ENCODE peak calls at places on chromosomes 3 and 15, in seven cellular contexts. U is adrenal gland, H is esophagus squamous epithelium, I is Peyer's patch, W is transverse colon, E is HepG2, V is ovary. R is an unnamed sample.

GRCh38 chr3:149894211-149894610 is 76.5 kb downstream of the PFN2 start:
- DNase-seq in U (no peak), H (no peak), I (no peak), W (no peak), E (no peak), V (no peak), R (no peak)

GRCh38 chr3:57059416-57059815 is 1.0 kb upstream of the SPATA12 start:
- DNase-seq in U (no peak), H (no peak), I (no peak), W (no peak), E (no peak), V (no peak), R (no peak)

GRCh38 chr3:107208100-107208499 is 169.1 kb upstream of the CCDC54 start:
- DNase-seq in U (peak; percentile 75), H (no peak), I (no peak), W (no peak), E (no peak), V (no peak), R (peak; percentile 72)

GRCh38 chr3:18443670-18444596 is 18.8 kb upstream of the SATB1 start:
- DNase-seq in U (no peak), H (no peak), I (peak; percentile 58), W (peak; percentile 31), E (no peak), V (peak; percentile 36), R (no peak)

GRCh38 chr3:52086939-52087675 is 30.7 kb upstream of the DUSP7 start:
- DNase-seq in U (no peak), H (no peak), I (no peak), W (no peak), E (no peak), V (no peak), R (no peak)

GRCh38 chr15:72060687-72061250 is 57.2 kb downstream of the MYO9A start:
- DNase-seq in U (no peak), H (no peak), I (no peak), W (no peak), E (no peak), V (no peak), R (no peak)

GRCh38 chr3:54120657-54121403 is 1.5 kb upstream of the CACNA2D3 start:
- DNase-seq in U (peak; percentile 16), H (no peak), I (no peak), W (no peak), E (no peak), V (peak; percentile 48), R (no peak)

GRCh38 chr15:57537951-57538506 is 53.7 kb upstream of the MYZAP start:
- DNase-seq in U (no peak), H (no peak), I (no peak), W (no peak), E (no peak), V (no peak), R (no peak)

GRCh38 chr3:53416530-53416929 is 69.2 kb upstream of the DCP1A start:
- DNase-seq in U (no peak), H (no peak), I (no peak), W (no peak), E (no peak), V (no peak), R (no peak)

GRCh38 chr15:65338366-65338765 is 33.9 kb downstream of the RNU5B-1 start:
- DNase-seq in U (no peak), H (no peak), I (no peak), W (peak; percentile 64), E (no peak), V (no peak), R (no peak)

GRCh38 chr15:58467722-58468436 is 36.1 kb downstream of the LIPC start:
- DNase-seq in U (no peak), H (no peak), I (no peak), W (no peak), E (peak; percentile 94), V (peak; percentile 70), R (no peak)

GRCh38 chr3:123346726-123347125 is 102.2 kb downstream of the ADCY5 start:
- DNase-seq in U (no peak), H (no peak), I (peak; percentile 29), W (no peak), E (no peak), V (peak; percentile 52), R (no peak)

GRCh38 chr3:39065197-39065596 is 13.4 kb downstream of the WDR48 start:
- DNase-seq in U (peak; percentile 24), H (no peak), I (no peak), W (peak; percentile 20), E (peak; percentile 29), V (no peak), R (no peak)

GRCh38 chr15:40722354-40722753 is 27.4 kb downstream of the RAD51 start:
- DNase-seq in U (no peak), H (no peak), I (no peak), W (no peak), E (no peak), V (no peak), R (no peak)
- H3K36me3 ChIP-seq in U (no peaks in the 10 kb centered on the region), H (no peaks in the 10 kb centered on the region), I (no peaks in the 10 kb centered on the region), W (no peaks in the 10 kb centered on the region), E (peaks cover 20% of the 10 kb centered on the region), V (no peaks in the 10 kb centered on the region), R (no peaks in the 10 kb centered on the region)

GRCh38 chr3:24492971-24493551 is 1.6 kb downstream of the THRB start:
- DNase-seq in U (no peak), H (no peak), I (no peak), W (no peak), E (no peak), V (no peak), R (no peak)

GRCh38 chr3:24493951-24494615 is 567 bp downstream of the THRB start:
- DNase-seq in U (peak; percentile 85), H (no peak), I (peak; percentile 70), W (peak; percentile 66), E (peak; percentile 71), V (peak; percentile 51), R (peak; percentile 63)

GRCh38 chr3:24495334-24495994 is 814 bp upstream of the THRB start:
- DNase-seq in U (peak; percentile 72), H (no peak), I (peak; percentile 84), W (peak; percentile 67), E (peak; percentile 56), V (peak; percentile 38), R (peak; percentile 36)

GRCh38 chr3:24496529-24497482 is 2.2 kb upstream of the THRB start:
- DNase-seq in U (peak; percentile 75), H (no peak), I (peak; percentile 58), W (peak; percentile 77), E (peak; percentile 82), V (peak; percentile 70), R (peak; percentile 71)

GRCh38 chr3:24494616-24495333 is at the start of gene THRB:
- DNase-seq in U (peak; percentile 76), H (no peak), I (peak; percentile 83), W (peak; percentile 77), E (peak; percentile 56), V (peak; percentile 66), R (peak; percentile 70)
- TF ChIP-seq POLR2A in U (peak; percentile 75), H (no peak), I (peak; percentile 67), W (peak; percentile 86), E (no peak), V (no peak), R (peak; percentile 6)

DNA sequence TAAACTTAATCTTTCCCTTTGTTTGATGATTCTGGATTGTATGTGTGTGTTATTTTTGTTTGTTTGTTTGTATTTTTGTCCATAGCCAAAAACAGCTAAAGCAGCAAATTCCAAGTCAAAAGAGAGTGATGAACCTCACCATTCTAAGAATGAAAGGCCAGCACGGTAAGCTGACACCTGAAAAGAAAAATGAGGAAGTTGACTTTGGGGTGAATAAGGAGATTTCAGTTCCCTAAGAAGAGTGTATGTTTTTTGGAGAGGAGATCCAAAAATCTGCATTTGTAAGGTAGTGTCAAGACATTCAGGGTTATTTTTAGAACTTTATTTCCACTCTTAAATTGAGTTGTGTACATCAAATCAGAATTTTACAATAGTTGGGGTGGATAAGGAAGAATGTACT is 52.3 kb upstream of the UTS2B start:
- DNase-seq in U (no peak), H (no peak), I (no peak), W (no peak), E (no peak), V (no peak), R (no peak)
- H3K27ac ChIP-seq in U (no peak overlapping the region), H (no peak overlapping the region), I (no peak overlapping the region), W (no peak overlapping the region), E (no peak overlapping the region), V (peak overlapping the region; percentile 3), R (no peak overlapping the region)

DNA sequence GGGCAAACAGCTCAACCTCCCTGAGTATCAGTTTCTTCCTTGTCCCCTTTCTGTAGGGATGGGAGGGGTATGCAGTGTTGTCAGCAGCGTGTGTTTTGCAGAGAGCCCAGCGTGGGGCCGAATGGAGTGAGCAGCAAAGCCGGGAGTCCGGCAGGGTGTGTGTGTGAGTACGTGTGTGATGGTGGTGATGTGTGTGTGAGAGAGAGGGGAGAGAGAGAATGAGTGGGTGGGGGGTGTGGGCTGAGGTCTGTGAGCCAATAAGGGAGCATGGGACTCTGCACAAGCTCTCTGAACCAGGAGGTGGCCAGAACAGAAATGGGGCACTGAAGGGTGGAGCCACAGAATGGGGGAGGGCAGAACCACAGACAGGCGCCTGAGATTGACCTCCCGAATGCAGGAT is 43.8 kb downstream of the IFT122 start:
- DNase-seq in U (no peak), H (no peak), I (no peak), W (no peak), E (no peak), V (no peak), R (no peak)
- H3K36me3 ChIP-seq in U (no peaks in the 10 kb centered on the region), H (peaks cover 38% of the 10 kb centered on the region), I (no peaks in the 10 kb centered on the region), W (no peaks in the 10 kb centered on the region), E (peaks cover 23% of the 10 kb centered on the region), V (peaks cover 3% of the 10 kb centered on the region), R (no peaks in the 10 kb centered on the region)

DNA sequence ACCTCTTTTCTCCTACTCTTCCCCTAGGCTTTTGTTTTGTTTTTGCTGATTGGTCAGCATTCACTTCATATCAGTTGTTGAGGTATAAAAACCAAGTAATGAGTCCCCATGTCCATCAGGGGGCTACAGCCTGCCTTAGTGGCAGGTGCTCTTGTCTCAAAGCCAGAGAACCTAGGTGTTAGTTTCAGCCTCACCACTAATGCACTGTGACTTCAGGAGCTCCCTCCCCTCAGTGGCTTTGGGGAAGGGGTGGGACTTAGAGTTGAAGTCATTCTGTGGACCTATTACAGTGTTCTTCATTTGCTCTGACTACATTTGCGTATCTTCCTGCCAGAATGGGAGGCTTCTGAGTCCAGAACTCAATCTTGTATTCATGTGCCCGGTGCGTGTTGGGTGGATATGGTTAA is 41.6 kb downstream of the NR2C2 start:
- DNase-seq in U (no peak), H (no peak), I (no peak), W (peak; percentile 41), E (peak; percentile 26), V (no peak), R (no peak)
- TF ChIP-seq POLR2A in U (no peak), H (no peak), I (no peak), W (no peak), E (no peak), V (no peak), R (no peak)

GRCh38 chr3:74393426-74393825 is 221.0 kb downstream of the CNTN3 start:
- DNase-seq in U (no peak), H (no peak), I (no peak), W (no peak), E (no peak), V (no peak), R (no peak)
- H3K27ac ChIP-seq in U (no peak overlapping the region), H (no peak overlapping the region), I (no peak overlapping the region), W (no peak overlapping the region), E (no peak overlapping the region), V (no peak overlapping the region), R (no peak overlapping the region)

R was measured in uterus.